ENCODE peak calls at places on chromosomes 3 and 15, in ten cellular contexts. One of them, this sample, is unnamed. For H4K20me1, the result is how much of the 10 kb centered on the place peaks cover.

GRCh38 chr15:50726315-50726714 is 39.2 kb downstream of the SPPL2A start:
- DNase-seq in GM23338: no peak
- DNase-seq in OCI-LY7: no peak
- DNase-seq in hepatocyte: no peak
- DNase-seq in IMR-90: no peak
- DNase-seq in neural progenitor cell: no peak
- DNase-seq in K562: no peak
- DNase-seq in HepG2: no peak
- DNase-seq in H1: no peak
- DNase-seq in GM23248: no peak
- DNase-seq in this sample: no peak

GRCh38 chr3:73055583-73056364 is 5.7 kb upstream of the EBLN2 start:
- DNase-seq in IMR-90: no peak
- DNase-seq in H1: no peak
- DNase-seq in GM23248: peak
- DNase-seq in neural progenitor cell: no peak
- DNase-seq in GM23338: no peak
- DNase-seq in HepG2: no peak
- DNase-seq in OCI-LY7: no peak
- DNase-seq in K562: no peak
- DNase-seq in hepatocyte: no peak
- DNase-seq in this sample: peak

GRCh38 chr15:91302588-91303439 is 202.8 kb downstream of the SV2B start:
- DNase-seq in OCI-LY7: peak
- DNase-seq in K562: peak
- DNase-seq in HepG2: peak
- DNase-seq in H1: peak
- DNase-seq in IMR-90: peak
- DNase-seq in neural progenitor cell: peak
- DNase-seq in GM23338: peak
- DNase-seq in GM23248: peak
- DNase-seq in hepatocyte: peak
- DNase-seq in this sample: peak

GRCh38 chr15:40050788-40051615 is 12.0 kb upstream of the SRP14 start:
- DNase-seq in hepatocyte: no peak
- DNase-seq in OCI-LY7: no peak
- DNase-seq in neural progenitor cell: peak
- DNase-seq in IMR-90: peak
- DNase-seq in GM23338: peak
- DNase-seq in HepG2: no peak
- DNase-seq in H1: peak
- DNase-seq in K562: no peak
- DNase-seq in GM23248: peak
- DNase-seq in this sample: no peak

GRCh38 chr3:100040446-100040845 is 73.9 kb downstream of the FILIP1L start:
- DNase-seq in GM23248: peak
- DNase-seq in HepG2: no peak
- DNase-seq in H1: no peak
- DNase-seq in hepatocyte: no peak
- DNase-seq in GM23338: no peak
- DNase-seq in K562: no peak
- DNase-seq in OCI-LY7: no peak
- DNase-seq in neural progenitor cell: no peak
- DNase-seq in IMR-90: peak
- DNase-seq in this sample: peak

GRCh38 chr3:196144383-196145105 is 62.7 kb upstream of the TFRC start:
- DNase-seq in hepatocyte: no peak
- DNase-seq in IMR-90: peak
- DNase-seq in K562: no peak
- DNase-seq in HepG2: no peak
- DNase-seq in H1: no peak
- DNase-seq in GM23338: no peak
- DNase-seq in OCI-LY7: no peak
- DNase-seq in GM23248: peak
- DNase-seq in neural progenitor cell: no peak
- DNase-seq in this sample: no peak

GRCh38 chr3:188796122-188796631 is 375.6 kb upstream of the TPRG1 start:
- DNase-seq in hepatocyte: peak
- DNase-seq in neural progenitor cell: no peak
- DNase-seq in OCI-LY7: peak
- DNase-seq in K562: no peak
- DNase-seq in GM23338: no peak
- DNase-seq in IMR-90: peak
- DNase-seq in H1: no peak
- DNase-seq in GM23248: peak
- DNase-seq in HepG2: no peak
- DNase-seq in this sample: peak

GRCh38 chr3:99505646-99506269 is 132.6 kb upstream of the COL8A1 start:
- DNase-seq in neural progenitor cell: no peak
- DNase-seq in GM23248: peak
- DNase-seq in HepG2: no peak
- DNase-seq in hepatocyte: no peak
- DNase-seq in GM23338: no peak
- DNase-seq in K562: no peak
- DNase-seq in H1: no peak
- DNase-seq in OCI-LY7: no peak
- DNase-seq in IMR-90: peak
- DNase-seq in this sample: peak

GRCh38 chr3:171867976-171868375 is 24.8 kb downstream of the TMEM212 start:
- DNase-seq in K562: peak
- DNase-seq in GM23248: peak
- DNase-seq in HepG2: no peak
- DNase-seq in GM23338: peak
- DNase-seq in neural progenitor cell: peak
- DNase-seq in IMR-90: no peak
- DNase-seq in OCI-LY7: peak
- DNase-seq in hepatocyte: no peak
- DNase-seq in H1: no peak
- DNase-seq in this sample: peak

GRCh38 chr15:86591994-86592746 is 512.5 kb downstream of the AGBL1 start:
- DNase-seq in HepG2: no peak
- DNase-seq in OCI-LY7: no peak
- DNase-seq in H1: no peak
- DNase-seq in hepatocyte: no peak
- DNase-seq in K562: no peak
- DNase-seq in neural progenitor cell: no peak
- DNase-seq in IMR-90: no peak
- DNase-seq in GM23248: no peak
- DNase-seq in GM23338: no peak
- DNase-seq in this sample: no peak

GRCh38 chr3:123499316-123499715 is 50.4 kb upstream of the ADCY5 start:
- DNase-seq in IMR-90: peak
- DNase-seq in H1: no peak
- DNase-seq in hepatocyte: no peak
- DNase-seq in GM23248: peak
- DNase-seq in neural progenitor cell: no peak
- DNase-seq in GM23338: no peak
- DNase-seq in HepG2: no peak
- DNase-seq in OCI-LY7: no peak
- DNase-seq in K562: no peak
- DNase-seq in this sample: no peak

GRCh38 chr3:50257990-50258389 is 11.0 kb upstream of the SEMA3B start:
- DNase-seq in K562: no peak
- DNase-seq in GM23248: no peak
- DNase-seq in neural progenitor cell: no peak
- DNase-seq in GM23338: no peak
- DNase-seq in OCI-LY7: no peak
- DNase-seq in hepatocyte: no peak
- DNase-seq in IMR-90: no peak
- DNase-seq in HepG2: no peak
- DNase-seq in H1: no peak
- DNase-seq in this sample: no peak

GRCh38 chr15:100565591-100565990 is 36.4 kb downstream of the LINS1 start:
- DNase-seq in K562: no peak
- DNase-seq in neural progenitor cell: no peak
- DNase-seq in GM23338: no peak
- DNase-seq in GM23248: no peak
- DNase-seq in hepatocyte: no peak
- DNase-seq in HepG2: no peak
- DNase-seq in IMR-90: no peak
- DNase-seq in OCI-LY7: no peak
- DNase-seq in H1: no peak
- DNase-seq in this sample: peak

DNA sequence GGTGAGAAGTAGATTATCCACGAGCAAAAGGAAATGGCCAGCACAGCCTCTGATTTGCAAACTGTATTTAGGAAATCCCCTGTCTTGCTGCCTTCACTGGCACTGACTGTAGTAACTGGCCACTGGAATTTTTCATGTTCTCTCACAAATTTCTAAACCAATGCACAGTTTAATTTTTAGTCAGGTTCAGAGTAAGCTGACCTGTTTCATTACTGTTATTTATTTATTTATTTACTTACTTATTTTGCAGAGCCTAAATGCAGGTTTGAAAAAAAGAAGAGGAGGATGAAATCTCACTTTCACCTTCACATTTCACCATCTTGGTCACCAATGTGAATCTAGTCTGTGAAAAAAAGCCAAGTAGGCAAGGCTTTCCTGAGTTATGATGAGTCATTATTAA is 291.0 kb downstream of the PLOD2 start:
- DNase-seq in GM23248: no peak
- DNase-seq in IMR-90: no peak
- DNase-seq in hepatocyte: no peak
- DNase-seq in GM23338: no peak
- DNase-seq in K562: no peak
- DNase-seq in neural progenitor cell: no peak
- DNase-seq in HepG2: no peak
- DNase-seq in OCI-LY7: no peak
- DNase-seq in H1: no peak
- DNase-seq in this sample: no peak
- H2AFZ ChIP-seq in GM23248: no peak
- H2AFZ ChIP-seq in IMR-90: no peak
- H2AFZ ChIP-seq in hepatocyte: no peak
- H2AFZ ChIP-seq in GM23338: no peak
- H2AFZ ChIP-seq in K562: no peak
- H2AFZ ChIP-seq in neural progenitor cell: peak
- H2AFZ ChIP-seq in HepG2: no peak
- H2AFZ ChIP-seq in OCI-LY7: no peak
- H2AFZ ChIP-seq in H1: peak
- H2AFZ ChIP-seq in this sample: no peak

DNA sequence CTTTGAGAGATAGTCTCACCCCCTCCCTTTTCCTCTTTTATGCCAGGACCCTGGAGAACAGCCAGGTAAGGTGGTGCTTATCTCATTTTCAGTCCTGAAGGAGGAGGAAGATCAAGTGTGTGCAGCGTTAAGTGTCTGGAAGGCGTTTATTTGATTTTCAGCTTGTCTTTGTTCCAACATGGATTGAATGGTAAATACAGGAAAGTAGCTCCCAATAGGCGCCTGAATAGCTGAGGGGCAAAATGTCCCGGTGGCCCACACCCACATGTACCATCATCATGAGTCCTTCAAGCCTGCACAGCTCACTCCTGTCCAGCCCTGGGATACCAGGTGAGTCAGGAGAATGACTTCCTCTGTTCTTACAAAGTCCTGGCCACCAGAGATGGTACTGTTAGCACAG is 73.5 kb downstream of the CEMIP start:
- DNase-seq in K562: no peak
- DNase-seq in IMR-90: no peak
- DNase-seq in H1: no peak
- DNase-seq in neural progenitor cell: no peak
- DNase-seq in GM23338: no peak
- DNase-seq in GM23248: no peak
- DNase-seq in HepG2: no peak
- DNase-seq in OCI-LY7: no peak
- DNase-seq in hepatocyte: no peak
- DNase-seq in this sample: peak
- H4K20me1 ChIP-seq in K562: under half
- H4K20me1 ChIP-seq in IMR-90: half or more
- H4K20me1 ChIP-seq in H1: under half
- H4K20me1 ChIP-seq in neural progenitor cell: under half
- H4K20me1 ChIP-seq in GM23338: under half
- H4K20me1 ChIP-seq in GM23248: under half
- H4K20me1 ChIP-seq in HepG2: under half
- H4K20me1 ChIP-seq in OCI-LY7: under half
- H4K20me1 ChIP-seq in hepatocyte: under half
- H4K20me1 ChIP-seq in this sample: under half

DNA sequence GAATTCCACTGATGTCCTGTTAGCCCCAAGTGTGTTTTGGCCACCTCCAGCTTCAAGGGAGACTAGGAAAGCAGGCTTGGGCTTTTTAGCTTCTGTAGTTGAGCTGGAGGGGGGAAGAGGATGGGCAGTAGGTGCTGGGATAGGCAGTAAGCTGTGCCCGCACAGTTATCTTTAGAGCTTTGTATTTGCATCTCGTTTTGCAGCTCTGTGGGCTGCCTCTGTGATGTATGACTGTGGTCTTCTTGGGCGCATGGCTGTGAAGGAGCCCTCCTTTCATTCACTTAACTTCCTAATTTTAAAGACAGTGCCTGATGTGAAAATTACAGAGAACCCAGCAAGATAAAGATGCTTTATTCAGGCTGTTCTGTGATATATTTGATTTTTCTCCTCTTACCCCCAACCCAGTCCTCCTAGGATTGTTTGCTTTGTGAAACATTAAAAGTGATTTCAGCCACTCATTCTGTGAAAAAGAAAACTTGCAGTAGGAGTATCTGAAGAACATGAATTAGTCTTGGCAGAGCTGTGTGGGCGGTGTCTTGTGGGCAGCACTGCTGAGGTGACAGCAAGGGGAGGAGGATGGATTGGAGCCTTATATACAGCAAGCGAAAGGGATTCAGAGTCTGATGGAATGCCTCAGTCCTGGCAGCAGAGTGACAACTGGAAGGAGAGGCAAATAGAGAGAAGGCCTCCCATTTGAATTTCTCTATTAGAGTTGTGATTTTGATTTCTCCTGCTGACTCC is 74.3 kb downstream of the LARS2 start:
- DNase-seq in hepatocyte: no peak
- DNase-seq in GM23248: peak
- DNase-seq in OCI-LY7: peak
- DNase-seq in K562: no peak
- DNase-seq in H1: no peak
- DNase-seq in HepG2: no peak
- DNase-seq in neural progenitor cell: no peak
- DNase-seq in IMR-90: peak
- DNase-seq in GM23338: no peak
- DNase-seq in this sample: no peak
- H3K27ac ChIP-seq in hepatocyte: no peak
- H3K27ac ChIP-seq in GM23248: no peak
- H3K27ac ChIP-seq in OCI-LY7: peak
- H3K27ac ChIP-seq in K562: no peak
- H3K27ac ChIP-seq in H1: no peak
- H3K27ac ChIP-seq in HepG2: no peak
- H3K27ac ChIP-seq in neural progenitor cell: no peak
- H3K27ac ChIP-seq in IMR-90: no peak
- H3K27ac ChIP-seq in GM23338: no peak
- H3K27ac ChIP-seq in this sample: no peak

DNA sequence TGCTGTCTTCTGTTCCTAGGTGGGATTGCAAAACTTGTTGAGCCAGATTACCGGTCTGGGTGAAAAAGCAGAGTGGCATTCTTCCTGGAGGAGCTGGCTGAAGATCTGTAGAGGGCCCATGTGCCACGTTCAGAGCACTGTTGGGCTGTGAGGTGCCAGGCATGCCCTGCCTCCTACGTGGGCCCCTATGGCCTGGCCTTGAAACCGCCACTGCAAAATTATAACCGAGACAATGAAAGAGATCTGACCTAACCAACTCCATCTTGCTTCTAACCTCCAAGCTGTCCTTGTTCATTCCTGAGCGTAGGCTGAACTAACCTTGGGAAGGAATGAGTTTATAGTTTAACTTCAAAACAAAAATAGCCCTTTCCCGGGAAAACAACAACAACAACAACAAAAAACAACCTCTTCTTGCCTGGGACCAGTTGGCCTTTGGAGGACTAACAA is 1.4 kb upstream of the ACAD9 start:
- DNase-seq in IMR-90: no peak
- DNase-seq in neural progenitor cell: no peak
- DNase-seq in GM23338: no peak
- DNase-seq in HepG2: no peak
- DNase-seq in GM23248: no peak
- DNase-seq in hepatocyte: no peak
- DNase-seq in K562: no peak
- DNase-seq in H1: no peak
- DNase-seq in OCI-LY7: no peak
- DNase-seq in this sample: no peak
- H2AFZ ChIP-seq in IMR-90: no peak
- H2AFZ ChIP-seq in neural progenitor cell: no peak
- H2AFZ ChIP-seq in GM23338: no peak
- H2AFZ ChIP-seq in HepG2: no peak
- H2AFZ ChIP-seq in GM23248: peak
- H2AFZ ChIP-seq in hepatocyte: no peak
- H2AFZ ChIP-seq in K562: no peak
- H2AFZ ChIP-seq in H1: no peak
- H2AFZ ChIP-seq in OCI-LY7: no peak
- H2AFZ ChIP-seq in this sample: no peak

This sample was measured in PC-3.